ENCODE peak calls at places on chromosomes 6 and 20, in ten cellular contexts. T, Q, M, K, P, E, D, F, O and L are unnamed samples.

GRCh38 chr20:37209661-37210314 is 30.4 kb upstream of the MROH8 start:
- DNase-seq in T (no peak), Q (no peak), M (no peak), K (no peak), P (no peak), E (no peak), D (no peak), F (no peak), O (no peak), L (peak; percentile 76)

GRCh38 chr20:45037050-45037449 is 63.9 kb downstream of the KCNS1 start:
- DNase-seq in T (peak; percentile 63), Q (no peak), M (no peak), K (no peak), P (no peak), E (no peak), D (no peak), F (no peak), O (peak; percentile 22), L (no peak)

GRCh38 chr6:15522427-15522826 is 140.4 kb downstream of the DTNBP1 start:
- DNase-seq in T (no peak), Q (no peak), M (no peak), K (peak; percentile 51), P (no peak), E (peak; percentile 46), D (no peak), F (no peak), O (no peak), L (no peak)

GRCh38 chr6:117992856-117993255 is 85.8 kb downstream of the SLC35F1 start:
- DNase-seq in T (no peak), Q (no peak), M (no peak), K (no peak), P (no peak), E (no peak), D (no peak), F (no peak), O (no peak), L (no peak)

GRCh38 chr6:81933648-81934047 is 181.2 kb upstream of the TENT5A start:
- DNase-seq in T (peak; percentile 58), Q (no peak), M (no peak), K (no peak), P (no peak), E (no peak), D (no peak), F (no peak), O (no peak), L (no peak)

GRCh38 chr6:139588076-139588639 is 213.7 kb upstream of the CITED2 start:
- DNase-seq in T (peak; percentile 65), Q (no peak), M (peak; percentile 65), K (no peak), P (peak; percentile 76), E (no peak), D (no peak), F (no peak), O (peak; percentile 71), L (no peak)

GRCh38 chr6:137352859-137353258 is 133.7 kb upstream of the IFNGR1 start:
- DNase-seq in T (no peak), Q (no peak), M (no peak), K (no peak), P (no peak), E (no peak), D (no peak), F (no peak), O (no peak), L (no peak)

GRCh38 chr20:44787299-44787698 is 23.0 kb downstream of the RIMS4 start:
- DNase-seq in T (no peak), Q (no peak), M (no peak), K (no peak), P (no peak), E (no peak), D (no peak), F (no peak), O (no peak), L (no peak)

GRCh38 chr6:53702316-53702715 is 36.8 kb upstream of the KLHL31 start:
- DNase-seq in T (no peak), Q (no peak), M (no peak), K (no peak), P (no peak), E (no peak), D (no peak), F (no peak), O (no peak), L (no peak)

GRCh38 chr20:5626603-5627002 is 123.6 kb upstream of the SHLD1 start:
- DNase-seq in T (no peak), Q (no peak), M (no peak), K (no peak), P (no peak), E (no peak), D (no peak), F (no peak), O (no peak), L (no peak)

GRCh38 chr20:58890454-58891075 is 38.0 kb downstream of the GNAS start:
- DNase-seq in T (peak; percentile 77), Q (peak; percentile 80), M (peak; percentile 95), K (no peak), P (peak; percentile 56), E (peak; percentile 89), D (peak; percentile 36), F (no peak), O (peak; percentile 80), L (peak; percentile 65)

GRCh38 chr6:100176321-100176950 is 182.4 kb upstream of the MCHR2 start:
- DNase-seq in T (peak; percentile 74), Q (no peak), M (peak; percentile 26), K (no peak), P (peak; percentile 55), E (no peak), D (no peak), F (no peak), O (no peak), L (peak; percentile 3)

DNA sequence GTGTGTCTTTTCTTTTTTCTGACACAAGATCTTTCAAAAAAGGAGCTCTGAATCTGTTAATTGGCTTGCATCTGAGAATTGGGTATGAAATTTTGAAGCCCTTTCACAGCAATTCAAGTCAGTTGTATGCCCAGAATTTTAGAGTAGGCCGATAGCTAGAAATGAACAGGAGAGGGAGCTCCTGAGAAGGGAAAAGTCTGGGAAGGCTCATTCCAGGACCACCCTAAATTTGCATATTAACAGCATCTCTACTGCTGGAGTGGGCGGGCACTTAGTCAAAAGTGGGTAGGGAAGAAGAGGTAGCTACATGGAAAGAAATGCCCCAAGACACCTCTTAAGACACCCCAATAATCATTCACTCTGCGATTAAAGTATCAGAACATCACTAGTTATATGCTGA is 928.3 kb downstream of the TBC1D32 start:
- DNase-seq in T (no peak), Q (no peak), M (peak; percentile 5), K (peak; percentile 49), P (no peak), E (no peak), D (no peak), F (no peak), O (no peak), L (no peak)
- TF ChIP-seq CTCF in T (no peak), Q (no peak), M (no peak), K (peak; percentile 78), P (peak; percentile 13), E (no peak), D (no peak), F (no peak), O (no peak), L (no peak)

GRCh38 chr6:32956176-32956575 is 3.3 kb upstream of the HLA-DMA start:
- DNase-seq in T (no peak), Q (no peak), M (no peak), K (no peak), P (no peak), E (no peak), D (no peak), F (no peak), O (no peak), L (no peak)

GRCh38 chr6:32954983-32955802 is 2.3 kb upstream of the HLA-DMA start:
- DNase-seq in T (peak; percentile 13), Q (no peak), M (peak; percentile 24), K (peak; percentile 86), P (no peak), E (no peak), D (no peak), F (no peak), O (no peak), L (no peak)

GRCh38 chr6:32953775-32954174 is 878 bp upstream of the HLA-DMA start:
- DNase-seq in T (no peak), Q (no peak), M (no peak), K (no peak), P (no peak), E (no peak), D (no peak), F (no peak), O (no peak), L (no peak)

GRCh38 chr6:32952817-32953739 is at the start of gene HLA-DMA:
- DNase-seq in T (peak; percentile 96), Q (peak; percentile 95), M (peak; percentile 79), K (peak; percentile 97), P (peak; percentile 89), E (peak; percentile 95), D (peak; percentile 49), F (peak; percentile 51), O (peak; percentile 91), L (peak; percentile 82)

DNA sequence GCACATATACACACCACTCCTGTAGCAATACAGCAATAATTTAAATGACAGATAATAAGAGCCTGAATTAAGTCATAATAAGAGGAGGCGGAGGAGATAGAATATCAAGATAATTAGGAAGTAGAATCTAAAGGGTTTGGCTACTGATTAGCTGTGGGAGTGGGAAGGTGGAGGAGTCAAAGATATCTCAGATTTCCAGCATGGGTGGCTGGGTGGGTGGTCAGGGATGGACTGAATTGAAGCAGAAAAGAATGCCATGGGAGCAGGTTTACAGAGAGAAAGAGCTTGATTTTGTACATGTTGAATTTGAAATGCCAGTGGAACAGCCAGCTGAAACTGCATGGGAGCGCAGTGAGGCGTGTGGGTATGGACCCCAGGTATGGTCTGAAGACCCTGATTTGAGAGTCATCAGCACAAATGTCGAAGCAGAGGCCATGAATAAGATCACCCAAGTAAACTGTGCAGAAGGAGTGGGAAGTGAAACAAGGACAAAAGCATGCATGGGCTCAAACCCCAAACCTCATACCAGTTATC is 1.4 kb upstream of the HLA-DMA start:
- DNase-seq in T (no peak), Q (no peak), M (no peak), K (no peak), P (no peak), E (no peak), D (no peak), F (no peak), O (no peak), L (no peak)
- H3K27ac ChIP-seq in T (no peak overlapping the region), Q (no peak overlapping the region), M (no peak overlapping the region), K (no peak overlapping the region), P (no peak overlapping the region), E (no peak overlapping the region), D (no peak overlapping the region), F (no peak overlapping the region), O (no peak overlapping the region), L (no peak overlapping the region)

GRCh38 chr20:17609978-17610377 is 40.1 kb downstream of the DSTN start:
- DNase-seq in T (no peak), Q (peak; percentile 48), M (no peak), K (no peak), P (no peak), E (no peak), D (no peak), F (no peak), O (no peak), L (no peak)
- TF ChIP-seq CTCF in T (no peak), Q (no peak), M (no peak), K (no peak), P (no peak), E (no peak), D (no peak), F (no peak), O (no peak), L (no peak)

DNA sequence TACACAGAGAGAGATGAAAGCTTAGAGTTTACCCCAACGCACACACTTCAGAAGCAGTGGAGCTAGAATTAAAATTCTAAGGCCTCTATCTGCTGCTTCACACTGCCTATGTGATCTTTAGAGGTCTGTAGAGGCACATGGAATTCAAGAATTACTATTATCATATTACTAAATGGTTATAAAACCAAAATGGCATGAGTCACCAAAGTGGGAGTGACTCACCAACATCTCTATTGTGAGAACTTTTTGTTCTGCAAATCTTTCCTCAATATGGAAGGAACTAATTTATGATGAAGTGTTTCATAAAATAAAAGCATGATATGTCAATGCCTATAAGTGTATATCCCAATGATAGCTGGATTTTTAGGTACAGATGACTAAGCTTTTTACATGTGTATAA is 28.5 kb upstream of the TMEM244 start:
- DNase-seq in T (peak; percentile 91), Q (no peak), M (no peak), K (no peak), P (peak; percentile 88), E (no peak), D (no peak), F (no peak), O (no peak), L (peak; percentile 65)
- H3K27ac ChIP-seq in T (no peak overlapping the region), Q (no peak overlapping the region), M (no peak overlapping the region), K (no peak overlapping the region), P (peak overlapping the region; percentile 53), E (no peak overlapping the region), D (no peak overlapping the region), F (no peak overlapping the region), O (no peak overlapping the region), L (no peak overlapping the region)